ENCODE peak calls at places on chromosomes 13 and 19, in seven cellular contexts. O, A, M, W, E, Y and U are unnamed samples.

GRCh38 chr13:21683034-21683733 is 12.3 kb downstream of the FGF9 start:
- DNase-seq in O (peak), A (peak), M (no peak), W (no peak), E (no peak), Y (no peak), U (no peak)

GRCh38 chr13:112688560-112689497 is 1.0 kb upstream of the ATP11A start:
- DNase-seq in O (no peak), A (peak), M (peak), W (no peak), E (no peak), Y (no peak), U (no peak)

GRCh38 chr13:42041017-42041683 is 7.3 kb upstream of the DGKH start:
- DNase-seq in O (peak), A (peak), M (peak), W (peak), E (peak), Y (peak), U (peak)

GRCh38 chr13:48318714-48319457 is 15.3 kb downstream of the RB1 start:
- DNase-seq in O (no peak), A (no peak), M (peak), W (no peak), E (peak), Y (no peak), U (no peak)

GRCh38 chr19:18503971-18504885 is 17.6 kb downstream of the ELL start:
- DNase-seq in O (no peak), A (no peak), M (no peak), W (peak), E (no peak), Y (no peak), U (no peak)

GRCh38 chr13:96112936-96113335 is 23.0 kb downstream of the HS6ST3 start:
- DNase-seq in O (peak), A (no peak), M (no peak), W (no peak), E (no peak), Y (no peak), U (no peak)

GRCh38 chr19:6098574-6098973 is 11.7 kb downstream of the RFX2 start:
- DNase-seq in O (no peak), A (peak), M (no peak), W (no peak), E (no peak), Y (peak), U (no peak)

GRCh38 chr13:35481777-35482176 is 5.3 kb upstream of the MAB21L1 start:
- DNase-seq in O (no peak), A (no peak), M (no peak), W (no peak), E (no peak), Y (no peak), U (no peak)

GRCh38 chr13:34777914-34778303 is 164.2 kb upstream of the NBEA start:
- DNase-seq in O (no peak), A (no peak), M (no peak), W (no peak), E (no peak), Y (no peak), U (no peak)

GRCh38 chr19:1355974-1356865 is 27.5 kb upstream of the NDUFS7 start:
- DNase-seq in O (no peak), A (peak), M (no peak), W (no peak), E (peak), Y (no peak), U (no peak)

GRCh38 chr19:35545855-35546381 is 492 bp downstream of the TMEM147 start:
- DNase-seq in O (peak), A (no peak), M (no peak), W (peak), E (peak), Y (peak), U (peak)

GRCh38 chr13:72097568-72097967 is 230.6 kb upstream of the DACH1 start:
- DNase-seq in O (peak), A (no peak), M (no peak), W (no peak), E (no peak), Y (no peak), U (no peak)

GRCh38 chr13:45398862-45399261 is 19.3 kb downstream of the SLC25A30 start:
- DNase-seq in O (no peak), A (no peak), M (no peak), W (no peak), E (no peak), Y (no peak), U (no peak)

GRCh38 chr13:31885994-31886393 is 145.6 kb upstream of the FRY start:
- DNase-seq in O (no peak), A (no peak), M (no peak), W (no peak), E (peak), Y (no peak), U (no peak)

GRCh38 chr19:53424968-53425597 is 6.7 kb upstream of the ZNF761 start:
- DNase-seq in O (peak), A (peak), M (peak), W (no peak), E (peak), Y (peak), U (peak)

GRCh38 chr19:35644987-35645679 is 3.0 kb upstream of the COX6B1 start:
- DNase-seq in O (peak), A (peak), M (peak), W (peak), E (peak), Y (peak), U (peak)

GRCh38 chr13:56335775-56336174 is 804.9 kb upstream of the PRR20A start:
- DNase-seq in O (no peak), A (no peak), M (no peak), W (no peak), E (no peak), Y (no peak), U (no peak)

GRCh38 chr13:111853766-111854165 is 213.2 kb upstream of the SOX1 start:
- DNase-seq in O (no peak), A (no peak), M (no peak), W (no peak), E (no peak), Y (no peak), U (no peak)

GRCh38 chr13:98984983-98985382 is 7.1 kb upstream of the DOCK9 start:
- DNase-seq in O (no peak), A (no peak), M (no peak), W (no peak), E (no peak), Y (no peak), U (no peak)

GRCh38 chr13:98985591-98985990 is 7.7 kb upstream of the DOCK9 start:
- DNase-seq in O (no peak), A (no peak), M (no peak), W (no peak), E (no peak), Y (no peak), U (no peak)

GRCh38 chr13:98986226-98986846 is 8.5 kb upstream of the DOCK9 start:
- DNase-seq in O (no peak), A (no peak), M (no peak), W (no peak), E (no peak), Y (no peak), U (no peak)

GRCh38 chr13:98983182-98983581 is 5.3 kb upstream of the DOCK9 start:
- DNase-seq in O (no peak), A (no peak), M (no peak), W (no peak), E (no peak), Y (no peak), U (no peak)

GRCh38 chr13:98984118-98984517 is 6.3 kb upstream of the DOCK9 start:
- DNase-seq in O (no peak), A (no peak), M (no peak), W (no peak), E (no peak), Y (no peak), U (no peak)
- TF ChIP-seq CTCF in O (no peak), A (no peak), M (no peak), W (no peak), E (no peak), Y (no peak), U (no peak)

GRCh38 chr19:34274827-34275625 is 20.7 kb downstream of the GARRE1 start:
- DNase-seq in O (peak), A (peak), M (no peak), W (no peak), E (peak), Y (no peak), U (no peak)
- TF ChIP-seq CTCF in O (no peak), A (no peak), M (no peak), W (no peak), E (no peak), Y (no peak), U (no peak)

GRCh38 chr13:76552807-76553206 is 333.4 kb downstream of the KCTD12 start:
- DNase-seq in O (no peak), A (no peak), M (no peak), W (no peak), E (no peak), Y (no peak), U (no peak)
- TF ChIP-seq CTCF in O (no peak), A (no peak), M (no peak), W (no peak), E (no peak), Y (no peak), U (no peak)

DNA sequence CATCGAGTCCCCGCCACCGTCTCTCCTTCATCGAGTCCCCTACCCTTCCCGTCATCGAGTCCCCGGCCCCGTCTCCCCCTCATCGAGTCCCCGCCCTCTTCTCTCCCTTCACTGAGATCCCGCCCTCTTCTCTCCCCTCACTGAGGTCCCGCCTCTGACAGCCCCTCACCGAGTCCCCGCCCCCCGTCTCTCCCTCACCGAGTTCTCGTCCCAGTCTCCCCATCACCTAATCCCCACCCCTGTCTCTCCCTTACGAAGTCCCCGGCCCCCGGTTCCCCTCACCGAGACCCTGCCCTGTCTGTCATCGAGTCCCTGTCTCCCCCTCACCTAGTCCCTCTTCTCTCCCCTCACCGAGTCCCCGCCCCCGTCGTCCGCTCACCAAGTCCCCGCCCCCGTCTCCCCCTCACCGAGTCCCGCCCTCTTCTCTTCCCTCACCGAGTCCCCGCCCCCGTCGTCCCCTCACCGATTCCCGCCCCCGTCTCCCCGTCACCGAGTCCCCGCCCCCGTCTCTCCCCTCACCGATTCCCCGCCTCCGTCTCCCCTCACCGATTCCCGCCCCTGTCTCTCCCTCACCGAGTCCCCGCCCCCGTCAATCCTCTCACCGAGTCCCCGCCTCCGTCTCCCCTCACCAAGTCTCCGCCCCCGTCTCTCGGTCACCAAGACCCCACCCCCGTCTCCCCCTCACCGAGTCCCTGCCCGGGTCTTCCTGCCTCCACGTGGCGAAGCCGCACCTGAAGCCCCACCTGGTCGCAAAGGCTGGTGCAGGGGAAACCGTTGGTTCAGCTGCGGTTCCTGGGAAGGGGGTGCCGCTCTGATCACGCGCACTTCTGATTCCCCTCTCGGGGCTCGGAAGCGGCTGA is 23.9 kb upstream of the ZNF846 start:
- DNase-seq in O (peak), A (peak), M (peak), W (peak), E (peak), Y (peak), U (peak)
- TF ChIP-seq CTCF in O (no peak), A (no peak), M (no peak), W (no peak), E (no peak), Y (no peak), U (no peak)

GRCh38 chr19:11288349-11288748 is 7.6 kb upstream of the TSPAN16 start:
- DNase-seq in O (peak), A (peak), M (no peak), W (no peak), E (peak), Y (no peak), U (peak)
- TF ChIP-seq CTCF in O (peak), A (peak), M (peak), W (peak), E (peak), Y (no peak), U (no peak)

GRCh38 chr13:85266771-85267170 is 532.4 kb downstream of the SLITRK6 start:
- DNase-seq in O (no peak), A (no peak), M (no peak), W (no peak), E (no peak), Y (no peak), U (no peak)
- TF ChIP-seq CTCF in O (no peak), A (no peak), M (no peak), W (no peak), E (no peak), Y (no peak), U (no peak)

GRCh38 chr19:38838208-38838985 is 6.8 kb upstream of the ECH1 start:
- DNase-seq in O (peak), A (no peak), M (no peak), W (peak), E (no peak), Y (no peak), U (no peak)

GRCh38 chr19:38837304-38837626 is 5.7 kb upstream of the ECH1 start:
- DNase-seq in O (no peak), A (no peak), M (no peak), W (no peak), E (no peak), Y (no peak), U (no peak)

GRCh38 chr19:38837656-38838121 is 6.1 kb upstream of the ECH1 start:
- DNase-seq in O (no peak), A (no peak), M (no peak), W (no peak), E (no peak), Y (no peak), U (no peak)

GRCh38 chr19:38834590-38834989 is 3.0 kb upstream of the ECH1 start:
- DNase-seq in O (no peak), A (no peak), M (no peak), W (no peak), E (no peak), Y (no peak), U (no peak)

DNA sequence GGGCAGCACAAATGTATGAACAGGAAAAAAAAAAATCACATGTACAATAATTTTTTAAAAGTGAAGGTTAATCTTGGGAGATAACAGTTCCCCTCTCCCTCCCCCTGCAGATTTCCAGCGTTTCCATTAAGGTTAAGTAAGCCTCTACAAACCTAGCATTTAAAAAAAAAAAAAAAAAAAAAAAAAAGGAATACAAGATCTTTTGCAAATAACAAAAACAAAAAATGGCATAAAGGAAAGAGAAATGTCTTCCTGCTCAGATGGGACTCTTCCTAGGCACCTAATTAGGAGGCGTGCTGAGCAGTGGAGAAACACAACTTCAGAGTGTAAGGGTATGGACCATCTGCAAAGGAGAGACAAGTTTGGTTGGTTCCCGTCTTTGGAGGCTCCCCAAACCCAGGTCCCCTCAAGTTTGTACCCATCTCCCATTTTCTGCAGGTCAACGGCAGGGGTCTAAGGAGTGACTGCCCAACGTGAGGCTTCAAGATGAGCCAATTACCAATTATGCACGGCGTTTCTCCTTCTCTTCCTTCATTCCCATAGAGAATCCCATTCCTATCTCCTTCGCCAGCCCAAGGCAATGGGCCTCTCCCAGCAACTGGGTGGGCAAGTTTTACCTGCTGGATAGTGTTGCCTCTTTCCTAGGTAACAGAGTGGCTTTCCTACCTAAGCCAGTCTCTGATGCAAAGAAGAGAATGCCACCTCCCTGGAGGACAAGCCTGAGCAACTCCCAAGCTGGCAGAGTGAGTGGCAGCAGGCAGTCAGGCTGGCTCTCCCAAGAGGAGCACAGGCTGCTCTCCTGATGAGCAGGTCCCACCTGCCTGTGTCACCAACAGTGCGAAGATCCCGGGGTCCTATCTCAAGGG is 5.1 kb upstream of the ECH1 start:
- DNase-seq in O (no peak), A (no peak), M (no peak), W (no peak), E (no peak), Y (no peak), U (no peak)
- TF ChIP-seq CTCF in O (no peak), A (no peak), M (no peak), W (no peak), E (no peak), Y (no peak), U (no peak)

DNA sequence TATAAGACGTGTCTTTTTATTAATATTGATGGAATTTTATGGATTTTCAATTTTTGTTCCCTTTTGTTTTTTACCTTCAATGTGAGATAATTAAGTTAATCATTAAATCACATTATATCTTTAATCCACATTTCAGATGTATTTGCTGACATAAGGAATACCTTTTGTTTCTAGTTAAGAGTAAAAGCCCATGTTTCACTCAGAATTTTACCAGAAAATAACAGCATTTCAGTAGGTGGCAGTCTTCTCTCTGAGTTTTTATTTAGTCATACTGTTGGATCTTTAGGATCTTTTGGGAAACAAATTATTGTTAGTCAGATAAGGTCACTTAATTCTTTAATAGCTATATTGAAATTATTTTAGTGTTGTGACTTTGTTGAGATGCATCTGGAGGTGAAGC is 67.9 kb downstream of the NDFIP2 start:
- DNase-seq in O (peak), A (peak), M (no peak), W (no peak), E (peak), Y (no peak), U (no peak)
- TF ChIP-seq CTCF in O (peak), A (peak), M (no peak), W (no peak), E (peak), Y (no peak), U (no peak)